ENCODE peak calls at places on chromosomes 12 and 14, in eight cellular contexts. D, O, K, V, Z, B, N and C are unnamed samples.
A peak's percentile ranks its signal among the peaks of the same experiment; 100 is the strongest.

GRCh38 chr12:53659011-53659551 is 16.8 kb downstream of the ATP5MC2 start:
- DNase-seq in D (no peak), O (peak; percentile 75), K (peak; percentile 28), V (no peak), Z (no peak), B (peak; percentile 70), N (peak; percentile 92), C (no peak)

GRCh38 chr12:80622271-80622670 is 85.2 kb upstream of the MYF6 start:
- DNase-seq in D (no peak), O (no peak), K (no peak), V (no peak), Z (no peak), B (no peak), N (no peak), C (no peak)

GRCh38 chr14:56244138-56244789 is 126.1 kb downstream of the PELI2 start:
- DNase-seq in D (no peak), O (no peak), K (no peak), V (no peak), Z (no peak), B (no peak), N (peak; percentile 59), C (no peak)

GRCh38 chr12:38666425-38666824 is 239.0 kb downstream of the CPNE8 start:
- DNase-seq in D (no peak), O (no peak), K (no peak), V (no peak), Z (no peak), B (no peak), N (no peak), C (no peak)

GRCh38 chr12:68340404-68341270 is 8.5 kb upstream of the MDM1 start:
- DNase-seq in D (no peak), O (no peak), K (no peak), V (no peak), Z (no peak), B (no peak), N (no peak), C (no peak)

GRCh38 chr14:102206901-102207300 is 67.2 kb downstream of the WDR20 start:
- DNase-seq in D (no peak), O (no peak), K (no peak), V (no peak), Z (no peak), B (no peak), N (no peak), C (no peak)

GRCh38 chr12:95653761-95654546 is 102.7 kb upstream of the USP44 start:
- DNase-seq in D (no peak), O (no peak), K (peak; percentile 26), V (no peak), Z (no peak), B (no peak), N (peak; percentile 67), C (no peak)

GRCh38 chr14:77761205-77761931 is 412 bp upstream of the SNW1 start:
- DNase-seq in D (no peak), O (peak; percentile 12), K (peak; percentile 24), V (no peak), Z (peak; percentile 36), B (peak; percentile 4), N (peak; percentile 89), C (peak; percentile 83)

GRCh38 chr14:31439554-31439953 is 17.8 kb downstream of the DTD2 start:
- DNase-seq in D (no peak), O (no peak), K (no peak), V (no peak), Z (no peak), B (no peak), N (no peak), C (no peak)

GRCh38 chr14:73833530-73834257 is 17.9 kb upstream of the PTGR2 start:
- DNase-seq in D (no peak), O (peak; percentile 33), K (peak; percentile 43), V (no peak), Z (no peak), B (no peak), N (no peak), C (no peak)

GRCh38 chr12:113665457-113665856 is 193.8 kb upstream of the LHX5 start:
- DNase-seq in D (no peak), O (no peak), K (no peak), V (no peak), Z (no peak), B (no peak), N (no peak), C (no peak)

GRCh38 chr12:78880078-78880477 is 15.5 kb downstream of the SYT1 start:
- DNase-seq in D (no peak), O (no peak), K (no peak), V (no peak), Z (no peak), B (no peak), N (no peak), C (no peak)

GRCh38 chr12:97487470-97487869 is 24.9 kb downstream of the RMST start:
- DNase-seq in D (no peak), O (no peak), K (no peak), V (no peak), Z (no peak), B (no peak), N (no peak), C (no peak)

GRCh38 chr14:104462651-104463630 is 116.6 kb upstream of the C14orf180 start:
- DNase-seq in D (no peak), O (no peak), K (no peak), V (no peak), Z (no peak), B (no peak), N (no peak), C (no peak)

GRCh38 chr12:107990325-107990724 is 138.8 kb upstream of the WSCD2 start:
- DNase-seq in D (no peak), O (no peak), K (peak; percentile 27), V (no peak), Z (peak; percentile 74), B (no peak), N (no peak), C (peak; percentile 6)

GRCh38 chr14:29311983-29312382 is 545.4 kb downstream of the FOXG1 start:
- DNase-seq in D (no peak), O (no peak), K (no peak), V (no peak), Z (no peak), B (no peak), N (no peak), C (no peak)

GRCh38 chr12:129005416-129005815 is 152.1 kb downstream of the GLT1D1 start:
- DNase-seq in D (no peak), O (no peak), K (no peak), V (no peak), Z (no peak), B (no peak), N (no peak), C (no peak)

GRCh38 chr12:108253540-108253939 is 85.6 kb downstream of the CMKLR1 start:
- DNase-seq in D (no peak), O (no peak), K (no peak), V (no peak), Z (no peak), B (no peak), N (no peak), C (no peak)

GRCh38 chr14:103623883-103624482 is 5.0 kb upstream of the KLC1 start:
- DNase-seq in D (no peak), O (no peak), K (peak; percentile 33), V (peak; percentile 62), Z (no peak), B (no peak), N (no peak), C (no peak)

GRCh38 chr12:76645934-76646333 is 86.4 kb upstream of the OSBPL8 start:
- DNase-seq in D (no peak), O (no peak), K (no peak), V (no peak), Z (no peak), B (no peak), N (no peak), C (no peak)

GRCh38 chr14:29216316-29216715 is 449.7 kb downstream of the FOXG1 start:
- DNase-seq in D (no peak), O (no peak), K (no peak), V (no peak), Z (no peak), B (no peak), N (no peak), C (no peak)

GRCh38 chr12:25929096-25929637 is 29.3 kb upstream of the RASSF8 start:
- DNase-seq in D (no peak), O (no peak), K (no peak), V (no peak), Z (no peak), B (no peak), N (peak; percentile 88), C (no peak)

GRCh38 chr12:109818900-109819500 is 14.2 kb downstream of the TRPV4 start:
- DNase-seq in D (no peak), O (no peak), K (no peak), V (no peak), Z (no peak), B (no peak), N (peak; percentile 43), C (no peak)

GRCh38 chr14:44795725-44796124 is 166.0 kb downstream of the KLHL28 start:
- DNase-seq in D (no peak), O (no peak), K (no peak), V (no peak), Z (peak; percentile 23), B (no peak), N (no peak), C (no peak)

GRCh38 chr14:66231823-66232222 is 254.3 kb upstream of the CCDC196 start:
- DNase-seq in D (no peak), O (no peak), K (no peak), V (no peak), Z (no peak), B (no peak), N (no peak), C (no peak)

GRCh38 chr12:14961466-14962155 is at the start of gene ARHGDIB:
- DNase-seq in D (no peak), O (no peak), K (no peak), V (peak; percentile 82), Z (no peak), B (no peak), N (no peak), C (peak; percentile 69)

GRCh38 chr14:65278589-65278988 is 133.9 kb upstream of the FUT8 start:
- DNase-seq in D (no peak), O (no peak), K (no peak), V (no peak), Z (no peak), B (no peak), N (no peak), C (no peak)

GRCh38 chr14:75323571-75323970 is 44.9 kb downstream of the FOS start:
- DNase-seq in D (no peak), O (no peak), K (no peak), V (no peak), Z (no peak), B (no peak), N (peak; percentile 70), C (no peak)

GRCh38 chr12:91786490-91787272 is 359.0 kb downstream of the BTG1 start:
- DNase-seq in D (no peak), O (no peak), K (no peak), V (no peak), Z (no peak), B (no peak), N (no peak), C (no peak)

GRCh38 chr12:127241056-127241830 is 1025.7 kb upstream of the TMEM132C start:
- DNase-seq in D (no peak), O (no peak), K (peak; percentile 42), V (no peak), Z (no peak), B (no peak), N (no peak), C (no peak)

GRCh38 chr14:68216072-68216471 is 396.5 kb downstream of the RAD51B start:
- DNase-seq in D (no peak), O (no peak), K (no peak), V (no peak), Z (no peak), B (no peak), N (no peak), C (no peak)